ENCODE peak calls at places on chromosomes 5 and 9, in six cellular contexts. P, C, O, T, Q and Z are unnamed samples.
A peak's percentile ranks its signal among the peaks of the same experiment; 100 is the strongest.

GRCh38 chr5:137997726-137998213 is 35.1 kb downstream of the FAM13B start:
- DNase-seq in O (no peak), P (no peak), Q (no peak), C (peak; percentile 22), T (no peak), Z (peak; percentile 50)

GRCh38 chr5:26323794-26324193 is 714.6 kb downstream of the CDH9 start:
- DNase-seq in Q (no peak), C (no peak), T (no peak), P (no peak), O (no peak), Z (no peak)

GRCh38 chr5:146388418-146388817 is 49.8 kb downstream of the POU4F3 start:
- DNase-seq in O (no peak), C (peak; percentile 62), Q (peak; percentile 4), T (peak; percentile 28), P (no peak), Z (peak; percentile 54)

GRCh38 chr5:17154211-17154996 is 63.0 kb upstream of the BASP1 start:
- DNase-seq in Q (peak; percentile 57), T (no peak), C (peak; percentile 75), P (no peak), O (peak; percentile 91), Z (peak; percentile 68)

GRCh38 chr9:136052433-136052880 is 42.6 kb downstream of the NACC2 start:
- DNase-seq in O (no peak), P (no peak), C (no peak), Q (no peak), T (no peak), Z (no peak)

GRCh38 chr5:177310757-177311173 is 933 bp downstream of the MXD3 start:
- DNase-seq in T (no peak), O (peak; percentile 50), C (peak; percentile 36), Q (no peak), P (no peak), Z (no peak)

GRCh38 chr5:166127766-166128565 is 2163.5 kb upstream of the WWC1 start:
- DNase-seq in Q (no peak), O (no peak), P (no peak), C (no peak), T (no peak), Z (no peak)

GRCh38 chr5:176812269-176813259 is 2.2 kb downstream of the UNC5A start:
- DNase-seq in C (peak; percentile 42), Q (no peak), O (no peak), T (no peak), P (no peak), Z (no peak)

GRCh38 chr5:88393721-88394530 is 125.3 kb upstream of the TMEM161B start:
- DNase-seq in P (no peak), O (no peak), Q (no peak), T (no peak), C (no peak), Z (no peak)

GRCh38 chr9:132125361-132125760 is 36.5 kb upstream of the NTNG2 start:
- DNase-seq in C (no peak), T (no peak), Q (no peak), O (no peak), P (no peak), Z (no peak)

GRCh38 chr9:110555551-110555950 is 24.0 kb downstream of the SVEP1 start:
- DNase-seq in Q (no peak), T (no peak), O (no peak), P (no peak), C (peak; percentile 76), Z (peak; percentile 57)
- H3K4me3 ChIP-seq in Q (no peak overlapping the region), T (no peak overlapping the region), O (no peak overlapping the region), P (no peak overlapping the region), C (no peak overlapping the region), Z (no peak overlapping the region)

GRCh38 chr9:36141288-36141687 is 4.8 kb downstream of the GLIPR2 start:
- DNase-seq in C (peak; percentile 39), T (no peak), Q (peak; percentile 32), O (peak; percentile 65), P (peak; percentile 55), Z (no peak)
- TF ChIP-seq CTCF in C (peak; percentile 57), T (peak; percentile 48), Q (peak; percentile 60), O (peak; percentile 38), P (peak; percentile 51), Z (peak; percentile 68)

GRCh38 chr5:109191153-109191558 is 218.6 kb downstream of the PJA2 start:
- DNase-seq in T (no peak), Q (peak; percentile 30), C (peak; percentile 73), O (peak; percentile 68), P (no peak), Z (peak; percentile 58)
- H3K4me3 ChIP-seq in T (no peak overlapping the region), Q (no peak overlapping the region), C (no peak overlapping the region), O (no peak overlapping the region), P (no peak overlapping the region), Z (no peak overlapping the region)

GRCh38 chr9:27714388-27714787 is 141.1 kb upstream of the C9orf72 start:
- DNase-seq in C (peak; percentile 19), P (no peak), T (no peak), O (peak; percentile 5), Q (no peak), Z (no peak)
- TF ChIP-seq CTCF in C (peak; percentile 44), P (no peak), T (no peak), O (peak; percentile 35), Q (no peak), Z (no peak)

DNA sequence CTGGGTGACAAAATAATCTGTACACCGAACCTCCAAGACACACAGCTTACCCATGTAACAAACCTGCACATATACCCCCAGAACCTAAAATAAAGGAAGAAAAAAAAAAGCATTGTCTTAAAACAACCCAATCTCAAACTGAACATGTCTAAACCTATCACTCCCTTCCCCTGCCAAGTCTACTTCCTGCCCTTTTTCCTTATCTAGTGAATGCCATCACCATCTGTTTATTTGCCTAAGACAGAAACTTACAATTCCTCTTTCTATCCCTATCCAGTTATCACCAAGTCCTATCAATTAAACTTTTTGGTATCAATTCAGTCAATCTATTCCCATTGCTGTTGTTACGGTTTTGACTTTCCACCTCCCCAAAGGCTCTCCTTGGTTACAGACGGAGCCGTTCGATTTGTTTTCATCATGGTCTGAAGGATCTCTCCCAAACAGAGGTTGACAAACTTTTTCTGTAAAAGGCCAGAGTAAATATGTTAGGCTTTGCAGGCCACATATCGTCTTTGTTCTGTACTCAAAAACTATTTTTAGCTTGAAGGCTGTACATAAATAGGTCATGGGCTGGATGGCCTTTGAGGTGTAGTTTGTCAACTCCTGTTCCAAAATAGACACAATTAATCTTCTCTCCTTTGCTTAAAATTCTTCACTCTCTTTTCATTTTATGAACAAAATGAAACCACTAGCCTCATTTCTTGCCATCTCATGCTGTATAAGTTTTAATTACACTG is 12.1 kb downstream of the NOL8 start:
- DNase-seq in P (no peak), T (no peak), C (peak; percentile 23), Q (no peak), O (peak; percentile 65), Z (no peak)
- H3K4me3 ChIP-seq in P (no peak overlapping the region), T (no peak overlapping the region), C (no peak overlapping the region), Q (no peak overlapping the region), O (no peak overlapping the region), Z (no peak overlapping the region)

GRCh38 chr9:123851851-123852250 is 78.1 kb downstream of the DENND1A start:
- DNase-seq in T (no peak), Q (no peak), C (no peak), P (no peak), O (no peak), Z (no peak)
- TF ChIP-seq CTCF in T (no peak), Q (no peak), C (no peak), P (no peak), O (no peak), Z (no peak)

GRCh38 chr5:5965132-5965531 is 413.2 kb downstream of the MED10 start:
- DNase-seq in P (no peak), O (no peak), Q (no peak), C (no peak), T (no peak), Z (no peak)

GRCh38 chr5:5968981-5969380 is 409.4 kb downstream of the MED10 start:
- DNase-seq in C (no peak), Q (no peak), O (no peak), T (no peak), P (no peak), Z (no peak)

GRCh38 chr5:5969942-5970483 is 408.3 kb downstream of the MED10 start:
- DNase-seq in Q (no peak), P (no peak), O (no peak), T (no peak), C (no peak), Z (no peak)

GRCh38 chr5:5967373-5967772 is 411.0 kb downstream of the MED10 start:
- DNase-seq in Q (no peak), O (no peak), P (no peak), T (no peak), C (no peak), Z (no peak)

DNA sequence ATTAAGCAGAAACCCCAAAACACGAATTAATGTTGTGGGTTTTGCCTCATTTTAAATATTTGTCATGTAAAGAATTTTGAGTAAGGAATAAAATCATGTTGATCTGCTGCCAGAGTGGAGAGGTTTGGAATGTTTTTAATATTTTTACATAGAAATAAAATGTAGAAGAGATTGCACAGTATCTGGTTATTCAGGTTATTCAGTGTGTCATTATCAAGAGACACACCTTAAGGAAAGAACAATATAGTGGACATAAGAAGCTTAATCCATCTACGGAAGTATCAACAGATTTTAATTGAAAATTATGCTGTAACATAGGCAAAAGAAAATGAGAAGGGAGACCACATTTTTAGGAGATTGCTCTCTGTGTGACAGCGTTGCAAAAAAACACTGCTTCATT is 410.4 kb downstream of the MED10 start:
- DNase-seq in P (no peak), O (peak; percentile 6), C (no peak), T (no peak), Q (no peak), Z (no peak)
- H3K4me3 ChIP-seq in P (no peak overlapping the region), O (no peak overlapping the region), C (no peak overlapping the region), T (no peak overlapping the region), Q (no peak overlapping the region), Z (no peak overlapping the region)